ENCODE peak calls at places on chromosome 6, in six cellular contexts. W is activated T-helper 1 cell treated with anti-CD3 and anti-CD28 coated beads, Interleukin-12 subunit alpha, Interleukin-12 subunit beta, Interleukin-2, Interleukin-4 antibody, amounts not matched to agents 30 ng/mL and 10 ng/mL and 1 ng/mL, durations not matched to agents 14 hours and 24 hours and 36 hours; L is ascending aorta; H is T-cell; O is Calu3; G is mucosa of descending colon. Q is an unnamed sample.

GRCh38 chr6:116424001-116424400 is 37.2 kb upstream of the CALHM6 start:
- DNase-seq in W (no peak), L (no peak), H (no peak), O (no peak), G (no peak), Q (no peak)

GRCh38 chr6:53192590-53193232 is 44.1 kb upstream of the GCM1 start:
- DNase-seq in W (no peak), L (no peak), H (no peak), O (no peak), G (no peak), Q (peak)

GRCh38 chr6:97726378-97726777 is 443.4 kb upstream of the MMS22L start:
- DNase-seq in W (no peak), L (no peak), H (no peak), O (no peak), G (no peak), Q (no peak)

GRCh38 chr6:5279891-5280338 is 18.6 kb downstream of the FARS2 start:
- DNase-seq in W (peak), L (no peak), H (no peak), O (no peak), G (no peak), Q (no peak)

GRCh38 chr6:44037847-44038542 is 89.3 kb downstream of the MRPL14 start:
- DNase-seq in W (no peak), L (no peak), H (no peak), O (no peak), G (no peak), Q (no peak)

GRCh38 chr6:26045046-26045938 is 41.9 kb upstream of the HFE start:
- DNase-seq in W (peak), L (peak), H (peak), O (peak), G (peak), Q (peak)

GRCh38 chr6:105152865-105153264 is 26.9 kb downstream of the POPDC3 start:
- DNase-seq in W (no peak), L (no peak), H (no peak), O (no peak), G (no peak), Q (no peak)

GRCh38 chr6:143864234-143864633 is at the start of gene ZC2HC1B:
- DNase-seq in W (no peak), L (no peak), H (no peak), O (no peak), G (no peak), Q (no peak)

GRCh38 chr6:35164868-35165267 is 23.7 kb upstream of the TCP11 start:
- DNase-seq in W (no peak), L (no peak), H (no peak), O (no peak), G (no peak), Q (no peak)